ENCODE peak calls at places on chromosomes 5 and 9, in five cellular contexts. U is HCT116, M is neural progenitor cell, O is endothelial cell of umbilical vein, E is IMR-90. Y is an unnamed sample.
A peak's percentile ranks its signal among the peaks of the same experiment; 100 is the strongest.

GRCh38 chr5:54673523-54674225 is 156.1 kb downstream of the SNX18 start:
- DNase-seq in U (no peak), M (no peak), O (no peak), E (peak; percentile 36), Y (no peak)

GRCh38 chr9:21252727-21253547 is 13.1 kb upstream of the IFNA14 start:
- DNase-seq in U (peak; percentile 38), M (peak; percentile 65), O (peak; percentile 79), E (peak; percentile 14), Y (peak; percentile 61)

GRCh38 chr9:2086971-2087370 is 71.8 kb downstream of the SMARCA2 start:
- DNase-seq in U (no peak), M (no peak), O (no peak), E (no peak), Y (no peak)

GRCh38 chr9:93077811-93078210 is 18.2 kb upstream of the CARD19 start:
- DNase-seq in U (no peak), M (no peak), O (no peak), E (no peak), Y (no peak)

GRCh38 chr9:136975624-136976023 is 1.7 kb upstream of the PTGDS start:
- DNase-seq in U (no peak), M (peak; percentile 37), O (no peak), E (no peak), Y (peak; percentile 78)

GRCh38 chr5:90201923-90202322 is 207.6 kb downstream of the CETN3 start:
- DNase-seq in U (peak; percentile 42), M (no peak), O (peak; percentile 43), E (no peak), Y (no peak)

GRCh38 chr9:96868709-96869108 is 14.4 kb upstream of the ZNF782 start:
- DNase-seq in U (no peak), M (no peak), O (no peak), E (no peak), Y (no peak)

GRCh38 chr9:8783999-8784398 is 984.4 kb upstream of the DMAC1 start:
- DNase-seq in U (no peak), M (no peak), O (no peak), E (no peak), Y (no peak)

GRCh38 chr9:133932633-133933032 is 59.5 kb downstream of the VAV2 start:
- DNase-seq in U (no peak), M (no peak), O (no peak), E (no peak), Y (no peak)

GRCh38 chr9:86202338-86202882 is 57.0 kb downstream of the C9orf153 start:
- DNase-seq in U (peak; percentile 27), M (peak; percentile 63), O (peak; percentile 54), E (peak; percentile 61), Y (peak; percentile 82)

GRCh38 chr5:4058899-4059298 is 463.3 kb downstream of the IRX1 start:
- DNase-seq in U (no peak), M (no peak), O (no peak), E (no peak), Y (no peak)

GRCh38 chr9:6758418-6759113 is 793 bp downstream of the KDM4C start:
- DNase-seq in U (peak; percentile 8), M (peak; percentile 79), O (peak; percentile 67), E (peak; percentile 51), Y (peak; percentile 86)

DNA sequence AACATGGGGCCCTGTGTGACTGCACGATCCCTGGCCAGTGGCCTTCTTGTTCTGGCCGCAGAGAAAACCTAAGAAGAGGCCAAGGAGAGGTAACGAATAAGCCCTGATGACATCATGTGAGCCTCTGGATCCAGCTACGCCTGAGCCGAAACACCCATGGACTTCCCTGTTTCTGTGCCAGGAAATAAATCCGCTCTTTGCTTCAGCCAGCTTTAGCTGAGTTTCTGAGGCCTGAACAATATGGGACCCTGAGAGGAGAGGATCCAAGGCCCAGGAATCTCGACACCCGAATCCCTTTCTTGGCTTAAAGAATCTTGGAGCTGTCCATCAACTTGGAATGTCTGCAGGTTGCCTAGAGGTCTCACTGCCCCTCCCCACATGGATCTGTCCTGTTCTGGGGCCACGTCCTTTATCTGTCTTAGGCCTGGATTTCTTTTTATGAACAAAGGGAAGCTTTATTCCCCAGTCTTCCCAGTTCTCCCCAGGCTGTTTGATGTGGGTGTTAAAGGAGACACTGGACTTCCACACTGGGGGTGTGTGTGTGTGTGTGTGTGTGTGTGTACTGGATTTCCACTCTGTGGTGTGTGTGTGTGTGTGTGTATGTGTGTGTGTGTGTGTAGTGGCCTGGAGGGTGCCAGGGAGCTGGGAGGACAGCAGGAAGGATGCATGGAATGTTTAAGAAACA is 13.7 kb downstream of the IER5L start:
- DNase-seq in U (no peak), M (peak; percentile 57), O (no peak), E (peak; percentile 53), Y (no peak)
- H2AFZ ChIP-seq in U (no peak overlapping the region), M (no peak overlapping the region), O (no peak overlapping the region), E (no peak overlapping the region), Y (no peak overlapping the region)

GRCh38 chr9:119368681-119369581 is at the start of gene BRINP1:
- DNase-seq in U (no peak), M (peak; percentile 69), O (no peak), E (no peak), Y (no peak)

GRCh38 chr9:119366909-119367690 is 2.1 kb downstream of the BRINP1 start:
- DNase-seq in U (no peak), M (no peak), O (no peak), E (no peak), Y (no peak)

GRCh38 chr9:119368179-119368578 is 1.1 kb downstream of the BRINP1 start:
- DNase-seq in U (no peak), M (peak; percentile 15), O (no peak), E (no peak), Y (no peak)

GRCh38 chr9:119370816-119371215 is 1.6 kb upstream of the BRINP1 start:
- DNase-seq in U (no peak), M (peak; percentile 84), O (no peak), E (peak; percentile 1), Y (peak; percentile 51)

GRCh38 chr9:119369670-119370366 is 583 bp upstream of the BRINP1 start:
- DNase-seq in U (no peak), M (no peak), O (no peak), E (no peak), Y (no peak)
- H2AFZ ChIP-seq in U (no peak overlapping the region), M (peak overlapping the region; percentile 35), O (no peak overlapping the region), E (no peak overlapping the region), Y (no peak overlapping the region)

GRCh38 chr5:13989832-13990231 is 45.3 kb upstream of the DNAH5 start:
- DNase-seq in U (no peak), M (no peak), O (no peak), E (no peak), Y (no peak)

GRCh38 chr5:13992795-13993194 is 48.3 kb upstream of the DNAH5 start:
- DNase-seq in U (no peak), M (no peak), O (no peak), E (no peak), Y (no peak)

GRCh38 chr5:13987843-13988464 is 43.5 kb upstream of the DNAH5 start:
- DNase-seq in U (peak; percentile 42), M (peak; percentile 67), O (peak; percentile 64), E (peak; percentile 81), Y (peak; percentile 71)

GRCh38 chr5:13991365-13991764 is 46.9 kb upstream of the DNAH5 start:
- DNase-seq in U (no peak), M (no peak), O (no peak), E (no peak), Y (no peak)

DNA sequence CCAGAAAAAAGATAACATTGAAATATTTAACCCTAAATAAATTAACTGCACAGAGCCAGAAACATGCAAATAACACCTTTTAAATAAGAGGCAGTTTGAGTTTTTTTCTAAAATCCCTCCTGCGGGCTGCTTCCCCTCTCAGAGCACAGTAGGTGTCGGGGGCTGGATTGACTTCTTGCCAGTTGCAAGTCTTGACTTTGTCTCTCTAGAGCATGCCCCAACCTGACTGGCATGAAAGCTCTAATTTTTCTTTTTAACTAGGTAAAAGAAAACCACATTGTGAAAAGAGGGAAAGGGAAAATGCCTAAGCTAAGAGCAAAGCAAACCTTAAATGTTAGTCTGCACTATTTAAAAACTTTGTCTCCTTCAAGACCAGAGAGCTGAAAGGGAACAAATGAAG is 46.4 kb upstream of the DNAH5 start:
- DNase-seq in U (no peak), M (no peak), O (no peak), E (no peak), Y (no peak)
- H2AFZ ChIP-seq in U (no peak overlapping the region), M (no peak overlapping the region), O (no peak overlapping the region), E (no peak overlapping the region), Y (no peak overlapping the region)

GRCh38 chr5:56740000-56740399 is 75.3 kb upstream of the MAP3K1 start:
- DNase-seq in U (no peak), M (no peak), O (peak; percentile 11), E (no peak), Y (no peak)

GRCh38 chr5:56737002-56737621 is 78.2 kb upstream of the MAP3K1 start:
- DNase-seq in U (no peak), M (no peak), O (peak; percentile 54), E (peak; percentile 75), Y (peak; percentile 59)

GRCh38 chr5:56735845-56736641 is 79.3 kb upstream of the MAP3K1 start:
- DNase-seq in U (no peak), M (no peak), O (no peak), E (no peak), Y (peak; percentile 85)

GRCh38 chr5:56740868-56741267 is 74.5 kb upstream of the MAP3K1 start:
- DNase-seq in U (no peak), M (no peak), O (no peak), E (no peak), Y (no peak)

DNA sequence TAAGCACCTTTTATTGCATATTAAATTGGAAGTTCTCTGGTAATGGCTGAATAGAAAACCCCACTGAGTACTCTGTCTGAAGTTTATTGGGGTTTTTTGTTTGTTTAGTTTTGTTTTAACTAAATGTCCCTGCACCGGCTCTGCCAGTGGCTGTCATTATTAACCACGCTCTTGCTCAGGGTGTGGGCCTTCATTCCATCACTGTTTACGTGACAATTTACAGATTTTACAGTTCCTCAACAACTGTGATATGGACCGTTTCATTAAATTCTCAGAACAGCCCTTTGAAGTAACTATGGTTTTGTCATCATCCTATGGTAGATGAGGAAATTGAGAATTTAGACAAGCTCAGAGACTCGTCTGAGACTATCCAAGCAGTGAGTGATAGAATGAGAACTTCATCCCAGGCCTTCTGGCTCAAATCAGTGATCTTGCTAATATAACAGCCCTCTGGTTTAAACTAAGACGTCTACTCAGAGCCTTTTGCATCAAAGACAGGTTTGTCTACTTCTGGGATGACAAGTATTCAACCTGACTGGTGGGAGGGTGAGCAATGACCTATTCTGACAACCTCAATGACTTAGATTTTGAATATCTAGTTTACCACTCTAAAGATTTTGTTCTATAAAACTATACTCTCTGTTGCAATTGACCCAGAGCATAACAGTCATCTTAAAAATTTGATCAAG is 77.3 kb upstream of the MAP3K1 start:
- DNase-seq in U (no peak), M (no peak), O (no peak), E (no peak), Y (no peak)
- H2AFZ ChIP-seq in U (no peak overlapping the region), M (no peak overlapping the region), O (no peak overlapping the region), E (no peak overlapping the region), Y (peak overlapping the region; percentile 70)

Y was measured in Karpas-422.